ENCODE peak calls at places on chromosomes 5 and 9, in seven cellular contexts. N is sigmoid colon, R is uterus, M is Panc1, I is tibial artery, P is stomach, U is heart right ventricle. T is an unnamed sample.

GRCh38 chr9:107397076-107398049 is 92.2 kb downstream of the KLF4 start:
- DNase-seq in N (no peak), R (no peak), M (no peak), I (no peak), P (peak; percentile 28), U (no peak), T (no peak)

GRCh38 chr9:137168575-137168906 is 1.3 kb downstream of the LRRC26 start:
- DNase-seq in N (no peak), R (no peak), M (no peak), I (no peak), P (no peak), U (no peak), T (no peak)

GRCh38 chr5:64612349-64612961 is 77.8 kb upstream of the SHISAL2B start:
- DNase-seq in N (no peak), R (peak; percentile 32), M (peak; percentile 33), I (no peak), P (peak; percentile 27), U (peak; percentile 54), T (no peak)

GRCh38 chr9:78121488-78121887 is 89.9 kb upstream of the GNAQ start:
- DNase-seq in N (peak; percentile 64), R (peak; percentile 23), M (no peak), I (peak; percentile 69), P (peak; percentile 79), U (peak; percentile 44), T (no peak)

GRCh38 chr5:117161718-117162386 is 587.2 kb upstream of the SEMA6A start:
- DNase-seq in N (no peak), R (no peak), M (no peak), I (no peak), P (no peak), U (no peak), T (no peak)

GRCh38 chr5:67263656-67264055 is 67.1 kb upstream of the CD180 start:
- DNase-seq in N (no peak), R (no peak), M (no peak), I (no peak), P (no peak), U (no peak), T (no peak)

GRCh38 chr5:997001-997474 is 11.6 kb upstream of the NKD2 start:
- DNase-seq in N (peak; percentile 73), R (peak; percentile 15), M (no peak), I (peak; percentile 25), P (no peak), U (no peak), T (peak; percentile 0)

GRCh38 chr9:35521708-35522107 is 31.8 kb downstream of the RUSC2 start:
- DNase-seq in N (peak; percentile 87), R (no peak), M (no peak), I (peak; percentile 87), P (no peak), U (no peak), T (no peak)

GRCh38 chr5:72156921-72157320 is 49.6 kb downstream of the MAP1B start:
- DNase-seq in N (no peak), R (peak; percentile 74), M (no peak), I (no peak), P (no peak), U (no peak), T (no peak)

GRCh38 chr9:119963798-119964372 is 594.6 kb upstream of the BRINP1 start:
- DNase-seq in N (no peak), R (no peak), M (no peak), I (no peak), P (peak; percentile 25), U (no peak), T (peak; percentile 65)

GRCh38 chr5:73376618-73377170 is 71.9 kb downstream of the FOXD1 start:
- DNase-seq in N (no peak), R (no peak), M (no peak), I (no peak), P (no peak), U (no peak), T (no peak)

GRCh38 chr9:109574061-109574882 is 76.2 kb upstream of the PTPN3 start:
- DNase-seq in N (no peak), R (peak; percentile 44), M (peak; percentile 24), I (no peak), P (no peak), U (peak; percentile 48), T (no peak)

GRCh38 chr9:36818242-36818938 is 215.7 kb downstream of the PAX5 start:
- DNase-seq in N (peak; percentile 61), R (no peak), M (no peak), I (no peak), P (no peak), U (peak; percentile 11), T (no peak)

GRCh38 chr9:6384732-6385131 is 28.3 kb upstream of the UHRF2 start:
- DNase-seq in N (no peak), R (no peak), M (no peak), I (no peak), P (no peak), U (no peak), T (no peak)

GRCh38 chr5:151556808-151557207 is 34.3 kb downstream of the FAT2 start:
- DNase-seq in N (no peak), R (no peak), M (no peak), I (no peak), P (no peak), U (no peak), T (no peak)

GRCh38 chr5:94267350-94267899 is 351.0 kb downstream of the KIAA0825 start:
- DNase-seq in N (no peak), R (no peak), M (no peak), I (no peak), P (no peak), U (no peak), T (no peak)

GRCh38 chr5:219492-219891 is 1.4 kb downstream of the SDHA start:
- DNase-seq in N (no peak), R (no peak), M (no peak), I (no peak), P (no peak), U (no peak), T (no peak)

GRCh38 chr5:73299665-73300435 is 126.9 kb downstream of the TMEM174 start:
- DNase-seq in N (no peak), R (no peak), M (no peak), I (no peak), P (no peak), U (no peak), T (no peak)

GRCh38 chr9:27362447-27363210 is 65.7 kb upstream of the EQTN start:
- DNase-seq in N (no peak), R (no peak), M (no peak), I (no peak), P (no peak), U (no peak), T (no peak)

GRCh38 chr5:129460121-129460950 is at the start of gene ADAMTS19:
- DNase-seq in N (no peak), R (peak; percentile 43), M (no peak), I (no peak), P (no peak), U (no peak), T (no peak)

GRCh38 chr5:43007246-43007910 is 32.7 kb downstream of the ANXA2R start:
- DNase-seq in N (peak; percentile 89), R (peak; percentile 82), M (peak; percentile 95), I (peak; percentile 94), P (peak; percentile 64), U (peak; percentile 84), T (no peak)

GRCh38 chr5:3602713-3603502 is 7.3 kb downstream of the IRX1 start:
- DNase-seq in N (no peak), R (no peak), M (no peak), I (no peak), P (peak; percentile 36), U (no peak), T (no peak)
- TF ChIP-seq CTCF in N (peak; percentile 17), R (no peak), M (no peak), I (no peak), P (no peak), U (peak; percentile 63), T (no peak)

GRCh38 chr9:83449981-83450380 is 88.2 kb downstream of the FRMD3 start:
- DNase-seq in N (no peak), R (no peak), M (no peak), I (no peak), P (no peak), U (no peak), T (no peak)

GRCh38 chr9:83448606-83449005 is 89.6 kb downstream of the FRMD3 start:
- DNase-seq in N (no peak), R (no peak), M (no peak), I (no peak), P (no peak), U (no peak), T (no peak)

GRCh38 chr9:83447351-83447750 is 90.8 kb downstream of the FRMD3 start:
- DNase-seq in N (no peak), R (no peak), M (no peak), I (no peak), P (no peak), U (no peak), T (no peak)

GRCh38 chr9:83449166-83449565 is 89.0 kb downstream of the FRMD3 start:
- DNase-seq in N (peak; percentile 76), R (no peak), M (no peak), I (no peak), P (no peak), U (peak; percentile 46), T (no peak)

DNA sequence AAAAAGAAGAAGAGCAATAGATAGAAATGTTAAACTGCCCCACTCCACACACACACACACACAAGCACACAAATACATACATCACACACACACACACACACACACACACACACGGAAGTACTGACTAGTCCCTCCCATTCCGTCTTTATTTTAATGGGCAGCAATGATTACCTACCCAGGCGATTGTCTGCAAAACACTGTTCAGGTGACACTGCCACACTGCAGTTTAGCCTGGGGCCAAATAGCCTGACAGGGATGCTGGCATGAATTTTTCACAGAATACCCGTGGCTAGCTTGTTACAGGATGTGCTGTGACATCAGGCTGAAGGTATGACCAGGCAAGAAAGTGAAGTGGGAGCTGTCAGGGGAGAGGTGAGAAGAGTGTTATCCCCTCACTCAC is 86.9 kb downstream of the FRMD3 start:
- DNase-seq in N (no peak), R (no peak), M (no peak), I (no peak), P (no peak), U (no peak), T (no peak)
- H3K27ac ChIP-seq in N (no peak overlapping the region), R (no peak overlapping the region), M (peak overlapping the region; percentile 44), I (no peak overlapping the region), P (no peak overlapping the region), U (no peak overlapping the region), T (no peak overlapping the region)

DNA sequence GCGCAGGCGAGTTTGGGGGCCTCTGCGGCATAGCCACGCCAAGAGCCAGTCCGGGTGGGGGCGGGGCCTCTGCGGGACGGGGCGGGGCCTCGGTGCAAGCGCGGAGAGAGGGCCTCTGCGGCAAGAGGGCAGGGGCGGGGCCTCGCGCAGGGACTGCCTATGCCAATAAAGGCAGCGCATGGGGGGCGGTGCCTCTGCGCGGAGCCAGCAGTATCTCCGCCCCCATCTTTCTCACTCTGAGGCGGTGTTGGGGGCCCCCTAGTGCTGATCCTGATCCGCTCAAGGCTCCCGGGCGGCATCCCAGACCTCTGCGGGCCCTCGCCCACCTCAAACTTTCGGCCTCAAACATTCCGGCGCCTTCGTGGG is 9.2 kb upstream of the GPRIN1 start:
- DNase-seq in N (no peak), R (no peak), M (no peak), I (no peak), P (peak; percentile 50), U (peak; percentile 45), T (no peak)
- TF ChIP-seq CTCF in N (no peak), R (no peak), M (no peak), I (no peak), P (no peak), U (peak; percentile 39), T (no peak)

DNA sequence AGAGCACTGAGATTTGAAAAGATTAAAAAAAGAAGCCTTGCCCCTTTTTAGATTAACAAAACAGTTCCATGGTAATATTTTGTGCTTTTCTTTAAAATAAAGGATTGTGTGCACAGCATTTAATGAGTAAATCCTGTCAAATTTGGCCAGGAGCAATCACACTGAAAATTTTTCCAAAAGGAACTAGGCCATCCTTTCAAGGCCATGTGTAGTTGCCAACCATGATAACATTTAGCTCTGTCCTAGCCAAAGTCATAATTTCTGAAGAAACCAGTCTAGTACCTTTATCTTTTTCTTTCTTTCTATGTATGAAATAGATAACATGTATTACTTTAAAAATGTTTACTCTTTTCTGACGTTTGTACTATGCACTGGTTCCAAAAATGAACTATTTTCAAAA is 143.6 kb downstream of the PBX3 start:
- DNase-seq in N (no peak), R (no peak), M (no peak), I (no peak), P (no peak), U (no peak), T (no peak)
- H3K27ac ChIP-seq in N (peak overlapping the region; percentile 75), R (no peak overlapping the region), M (peak overlapping the region; percentile 70), I (no peak overlapping the region), P (peak overlapping the region; percentile 82), U (no peak overlapping the region), T (no peak overlapping the region)